ENCODE peak calls at places on chromosomes 2 and 18, in six cellular contexts. One of them, this sample, is unnamed.

GRCh38 chr2:144402282-144402681 is 117.6 kb downstream of the ZEB2 start:
- DNase-seq in right cardiac atrium: peak
- DNase-seq in AG04450: no peak
- DNase-seq in LoVo: no peak
- DNase-seq in EH: no peak
- DNase-seq in GM19239: no peak
- DNase-seq in this sample: peak

GRCh38 chr2:88054300-88055048 is 1.1 kb downstream of the KRCC1 start:
- DNase-seq in right cardiac atrium: no peak
- DNase-seq in AG04450: no peak
- DNase-seq in LoVo: no peak
- DNase-seq in EH: peak
- DNase-seq in GM19239: no peak
- DNase-seq in this sample: no peak

GRCh38 chr2:43777306-43777926 is 3.6 kb downstream of the DYNC2LI1 start:
- DNase-seq in right cardiac atrium: no peak
- DNase-seq in AG04450: no peak
- DNase-seq in LoVo: no peak
- DNase-seq in EH: no peak
- DNase-seq in GM19239: no peak
- DNase-seq in this sample: no peak

GRCh38 chr2:150351922-150352321 is 135.5 kb downstream of the RND3 start:
- DNase-seq in right cardiac atrium: no peak
- DNase-seq in AG04450: no peak
- DNase-seq in LoVo: no peak
- DNase-seq in EH: no peak
- DNase-seq in GM19239: no peak
- DNase-seq in this sample: no peak

GRCh38 chr18:55343396-55344073 is 244.5 kb downstream of the TCF4 start:
- DNase-seq in right cardiac atrium: no peak
- DNase-seq in AG04450: no peak
- DNase-seq in LoVo: peak
- DNase-seq in EH: peak
- DNase-seq in GM19239: no peak
- DNase-seq in this sample: no peak

GRCh38 chr18:30094556-30094955 is 948.0 kb downstream of the DSC3 start:
- DNase-seq in right cardiac atrium: no peak
- DNase-seq in AG04450: no peak
- DNase-seq in LoVo: no peak
- DNase-seq in EH: peak
- DNase-seq in GM19239: no peak
- DNase-seq in this sample: no peak

GRCh38 chr18:58135170-58135569 is 91.1 kb downstream of the NEDD4L start:
- DNase-seq in right cardiac atrium: no peak
- DNase-seq in AG04450: peak
- DNase-seq in LoVo: peak
- DNase-seq in EH: peak
- DNase-seq in GM19239: peak
- DNase-seq in this sample: no peak

GRCh38 chr18:21277578-21277977 is 35.5 kb downstream of the GREB1L start:
- DNase-seq in right cardiac atrium: peak
- DNase-seq in AG04450: no peak
- DNase-seq in LoVo: no peak
- DNase-seq in EH: no peak
- DNase-seq in GM19239: no peak
- DNase-seq in this sample: peak

GRCh38 chr2:18404708-18405107 is 155.7 kb downstream of the RDH14 start:
- DNase-seq in right cardiac atrium: no peak
- DNase-seq in AG04450: no peak
- DNase-seq in LoVo: no peak
- DNase-seq in EH: no peak
- DNase-seq in GM19239: no peak
- DNase-seq in this sample: no peak

GRCh38 chr18:10579079-10579867 is 53.4 kb downstream of the NAPG start:
- DNase-seq in right cardiac atrium: no peak
- DNase-seq in AG04450: peak
- DNase-seq in LoVo: no peak
- DNase-seq in EH: peak
- DNase-seq in GM19239: no peak
- DNase-seq in this sample: no peak

GRCh38 chr2:200159366-200159720 is 147.2 kb upstream of the SPATS2L start:
- DNase-seq in right cardiac atrium: no peak
- DNase-seq in AG04450: no peak
- DNase-seq in LoVo: no peak
- DNase-seq in EH: peak
- DNase-seq in GM19239: no peak
- DNase-seq in this sample: no peak

GRCh38 chr2:9337901-9338300 is 85.4 kb downstream of the ITGB1BP1 start:
- DNase-seq in right cardiac atrium: no peak
- DNase-seq in AG04450: no peak
- DNase-seq in LoVo: no peak
- DNase-seq in EH: no peak
- DNase-seq in GM19239: no peak
- DNase-seq in this sample: no peak

GRCh38 chr2:97812916-97813315 is 99.5 kb downstream of the ZAP70 start:
- DNase-seq in right cardiac atrium: no peak
- DNase-seq in AG04450: no peak
- DNase-seq in LoVo: no peak
- DNase-seq in EH: no peak
- DNase-seq in GM19239: no peak
- DNase-seq in this sample: no peak

GRCh38 chr2:184692137-184692734 is 93.9 kb downstream of the ZNF804A start:
- DNase-seq in right cardiac atrium: no peak
- DNase-seq in AG04450: no peak
- DNase-seq in LoVo: no peak
- DNase-seq in EH: no peak
- DNase-seq in GM19239: no peak
- DNase-seq in this sample: no peak

GRCh38 chr18:22325396-22325795 is 92.3 kb downstream of the CTAGE1 start:
- DNase-seq in right cardiac atrium: no peak
- DNase-seq in AG04450: no peak
- DNase-seq in LoVo: no peak
- DNase-seq in EH: no peak
- DNase-seq in GM19239: no peak
- DNase-seq in this sample: no peak

GRCh38 chr2:179981085-179981484 is 26.0 kb downstream of the CWC22 start:
- DNase-seq in right cardiac atrium: no peak
- DNase-seq in AG04450: peak
- DNase-seq in LoVo: no peak
- DNase-seq in EH: peak
- DNase-seq in GM19239: no peak
- DNase-seq in this sample: no peak

GRCh38 chr2:46779447-46779941 is 136.1 kb downstream of the MCFD2 start:
- DNase-seq in right cardiac atrium: no peak
- DNase-seq in AG04450: no peak
- DNase-seq in LoVo: no peak
- DNase-seq in EH: peak
- DNase-seq in GM19239: no peak
- DNase-seq in this sample: no peak

GRCh38 chr2:32656069-32656468 is 28.2 kb downstream of the TTC27 start:
- DNase-seq in right cardiac atrium: no peak
- DNase-seq in AG04450: no peak
- DNase-seq in LoVo: no peak
- DNase-seq in EH: no peak
- DNase-seq in GM19239: no peak
- DNase-seq in this sample: no peak

GRCh38 chr2:241190291-241190981 is 2.0 kb downstream of the ANO7 start:
- DNase-seq in right cardiac atrium: no peak
- DNase-seq in AG04450: no peak
- DNase-seq in LoVo: no peak
- DNase-seq in EH: no peak
- DNase-seq in GM19239: no peak
- DNase-seq in this sample: peak

GRCh38 chr2:236101311-236101950 is 66.8 kb downstream of the GBX2 start:
- DNase-seq in right cardiac atrium: no peak
- DNase-seq in AG04450: no peak
- DNase-seq in LoVo: no peak
- DNase-seq in EH: no peak
- DNase-seq in GM19239: no peak
- DNase-seq in this sample: no peak

GRCh38 chr2:23522726-23523410 is 137.9 kb downstream of the KLHL29 start:
- DNase-seq in right cardiac atrium: no peak
- DNase-seq in AG04450: no peak
- DNase-seq in LoVo: no peak
- DNase-seq in EH: no peak
- DNase-seq in GM19239: no peak
- DNase-seq in this sample: no peak

This sample was measured in left cardiac atrium.